ENCODE peak calls at places on chromosomes 1 and 21, in eight cellular contexts. D is ELR, C is NCI-H1930, T is thoracic aorta, J is AG20443, Y is B cell, K is NCI-H1105, B is endothelial cell. S is an unnamed sample.

GRCh38 chr1:155226910-155227260 is 18.4 kb downstream of the MTX1 start:
- DNase-seq in Y (no peak), K (peak), B (peak), J (peak), D (peak), T (no peak), C (no peak), S (no peak)

GRCh38 chr1:28830814-28831213 is 18.8 kb downstream of the OPRD1 start:
- DNase-seq in Y (no peak), D (no peak), K (peak), B (no peak), C (no peak), T (no peak), J (no peak), S (no peak)

GRCh38 chr1:221696740-221697461 is 45.0 kb downstream of the DUSP10 start:
- DNase-seq in Y (no peak), K (no peak), J (no peak), B (no peak), T (no peak), D (no peak), C (no peak), S (no peak)

GRCh38 chr21:36478941-36479340 is 981 bp downstream of the CLDN14 start:
- DNase-seq in C (no peak), T (no peak), K (no peak), D (peak), Y (no peak), J (peak), B (peak), S (no peak)

GRCh38 chr1:2985121-2985561 is 36.1 kb upstream of the ACTRT2 start:
- DNase-seq in K (no peak), T (no peak), D (no peak), B (no peak), C (no peak), Y (no peak), J (no peak), S (no peak)

GRCh38 chr21:43727571-43728466 is 8.9 kb downstream of the PDXK start:
- DNase-seq in C (no peak), J (no peak), D (no peak), K (no peak), T (no peak), B (no peak), Y (no peak), S (no peak)

GRCh38 chr1:212640223-212640885 is 31.8 kb downstream of the ATF3 start:
- DNase-seq in J (no peak), K (no peak), Y (no peak), T (no peak), C (no peak), D (no peak), B (no peak), S (no peak)

GRCh38 chr1:236064674-236065508 is at the start of gene NID1:
- DNase-seq in D (peak), J (peak), T (peak), Y (peak), B (peak), C (peak), K (no peak), S (no peak)

GRCh38 chr1:7421471-7422075 is 349.5 kb upstream of the VAMP3 start:
- DNase-seq in D (no peak), C (no peak), K (no peak), Y (no peak), B (no peak), T (no peak), J (no peak), S (no peak)

GRCh38 chr1:230332429-230333088 is 93.6 kb downstream of the PGBD5 start:
- DNase-seq in B (no peak), Y (no peak), T (no peak), C (no peak), J (no peak), D (no peak), K (no peak), S (no peak)

GRCh38 chr1:204806943-204807624 is 63.6 kb upstream of the NFASC start:
- DNase-seq in C (peak), J (peak), T (no peak), B (peak), K (peak), D (peak), Y (peak), S (peak)

GRCh38 chr1:169676001-169676400 is 35.4 kb downstream of the SELL start:
- DNase-seq in B (no peak), J (no peak), C (no peak), K (no peak), D (peak), Y (no peak), T (no peak), S (no peak)

GRCh38 chr1:70101774-70102173 is 103.6 kb downstream of the LRRC40 start:
- DNase-seq in K (no peak), T (no peak), Y (no peak), D (no peak), J (no peak), C (no peak), B (no peak), S (no peak)

GRCh38 chr1:63537006-63537405 is 13.7 kb downstream of the EFCAB7 start:
- DNase-seq in D (no peak), Y (no peak), C (no peak), K (no peak), B (no peak), T (no peak), J (no peak), S (no peak)

GRCh38 chr1:212979340-212980122 is 29.2 kb downstream of the VASH2 start:
- DNase-seq in B (no peak), K (no peak), T (no peak), J (peak), C (no peak), D (no peak), Y (no peak), S (no peak)

GRCh38 chr1:71621785-71622184 is 541.0 kb upstream of the ZRANB2 start:
- DNase-seq in T (no peak), Y (no peak), K (no peak), J (peak), C (peak), D (peak), B (no peak), S (no peak)

GRCh38 chr1:109112056-109112651 is 1.8 kb upstream of the ELAPOR1 start:
- DNase-seq in T (no peak), J (peak), Y (peak), B (no peak), K (no peak), C (peak), D (peak), S (no peak)